ENCODE peak calls at places on chromosomes 5 and 9, in four cellular contexts. One of them, this sample, is unnamed.

GRCh38 chr5:176183321-176184074 is 54.7 kb upstream of the SIMC1 start:
- DNase-seq in IMR-90: no peak
- DNase-seq in GM12878: no peak
- DNase-seq in K562: no peak
- DNase-seq in this sample: no peak

GRCh38 chr5:88786217-88786560 is 96.8 kb downstream of the MEF2C start:
- DNase-seq in GM12878: no peak
- DNase-seq in K562: no peak
- DNase-seq in IMR-90: no peak
- DNase-seq in this sample: no peak

GRCh38 chr5:57577432-57578175 is 95.0 kb upstream of the ACTBL2 start:
- DNase-seq in K562: no peak
- DNase-seq in IMR-90: no peak
- DNase-seq in GM12878: no peak
- DNase-seq in this sample: no peak

GRCh38 chr9:132694144-132694543 is 23.9 kb downstream of the GTF3C4 start:
- DNase-seq in K562: peak; percentile 28
- DNase-seq in IMR-90: peak; percentile 25
- DNase-seq in GM12878: no peak
- DNase-seq in this sample: no peak

GRCh38 chr5:14036947-14037346 is 92.5 kb upstream of the DNAH5 start:
- DNase-seq in GM12878: no peak
- DNase-seq in IMR-90: peak; percentile 52
- DNase-seq in K562: no peak
- DNase-seq in this sample: peak; percentile 22

GRCh38 chr5:42655982-42656660 is 100.5 kb upstream of the CCDC152 start:
- DNase-seq in GM12878: no peak
- DNase-seq in IMR-90: no peak
- DNase-seq in K562: no peak
- DNase-seq in this sample: no peak

GRCh38 chr9:6414291-6414690 is 1.3 kb downstream of the UHRF2 start:
- DNase-seq in GM12878: no peak
- DNase-seq in K562: no peak
- DNase-seq in IMR-90: peak; percentile 50
- DNase-seq in this sample: no peak

GRCh38 chr9:91211919-91212318 is 149.8 kb downstream of the AUH start:
- DNase-seq in IMR-90: no peak
- DNase-seq in GM12878: no peak
- DNase-seq in K562: no peak
- DNase-seq in this sample: no peak

GRCh38 chr5:67300321-67300720 is 103.7 kb upstream of the CD180 start:
- DNase-seq in IMR-90: no peak
- DNase-seq in K562: no peak
- DNase-seq in GM12878: no peak
- DNase-seq in this sample: no peak

GRCh38 chr9:127856094-127856740 is 1.8 kb upstream of the ENG start:
- DNase-seq in K562: no peak
- DNase-seq in IMR-90: no peak
- DNase-seq in GM12878: no peak
- DNase-seq in this sample: no peak

GRCh38 chr9:127855522-127855921 is 1.1 kb upstream of the ENG start:
- DNase-seq in GM12878: no peak
- DNase-seq in K562: no peak
- DNase-seq in IMR-90: no peak
- DNase-seq in this sample: no peak

GRCh38 chr9:127857278-127857677 is 2.8 kb upstream of the ENG start:
- DNase-seq in IMR-90: no peak
- DNase-seq in K562: no peak
- DNase-seq in GM12878: no peak
- DNase-seq in this sample: no peak

GRCh38 chr9:127860260-127860659 is 5.8 kb upstream of the ENG start:
- DNase-seq in IMR-90: no peak
- DNase-seq in GM12878: no peak
- DNase-seq in K562: no peak
- DNase-seq in this sample: no peak

GRCh38 chr9:127858041-127858512 is 3.6 kb upstream of the ENG start:
- DNase-seq in K562: no peak
- DNase-seq in IMR-90: no peak
- DNase-seq in GM12878: no peak
- DNase-seq in this sample: no peak
- TF ChIP-seq RCOR1 in K562: no peak
- TF ChIP-seq RCOR1 in IMR-90: no peak
- TF ChIP-seq RCOR1 in GM12878: no peak
- TF ChIP-seq RCOR1 in this sample: no peak

DNA sequence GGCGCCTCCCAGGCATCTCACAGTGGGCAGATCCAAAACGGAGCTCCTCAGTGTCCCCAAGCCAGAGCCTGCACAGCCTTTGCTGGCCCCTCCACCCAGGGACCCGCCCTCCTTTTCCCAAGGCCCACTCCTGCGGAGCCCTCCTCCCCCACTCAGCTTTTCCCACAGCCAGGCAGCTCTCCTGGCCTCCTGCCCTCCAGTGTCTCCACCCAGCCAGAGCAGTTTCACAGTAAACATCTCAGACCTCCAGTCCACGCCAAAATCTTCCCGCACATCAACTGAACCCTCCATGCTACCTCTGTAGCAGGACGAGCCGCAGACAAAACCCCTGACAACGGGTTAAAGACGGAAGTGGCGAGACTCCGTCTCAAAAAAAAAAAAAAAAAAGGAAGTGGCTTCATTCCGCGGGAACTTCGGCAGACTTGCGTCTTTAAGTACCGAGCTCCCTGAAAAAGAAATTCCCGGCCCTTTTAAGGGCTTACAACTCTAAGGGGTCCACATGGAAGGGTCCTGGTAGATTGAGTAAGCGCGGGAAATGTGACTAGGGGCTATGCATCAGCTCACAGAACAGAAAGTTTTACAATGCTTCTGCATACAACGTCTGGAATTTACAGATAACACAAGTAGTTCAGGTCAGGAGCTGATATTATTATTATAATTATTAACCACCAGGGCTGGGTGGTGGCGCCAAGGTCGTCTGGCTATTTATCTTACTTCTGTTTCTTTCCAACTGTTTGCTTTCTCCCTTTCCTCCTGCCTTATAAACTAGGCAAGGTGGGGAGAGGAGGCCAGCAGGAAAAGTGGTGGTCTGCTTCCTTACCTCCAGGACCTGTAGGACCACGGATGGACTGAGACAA is 11.4 kb upstream of the GRIN1 start:
- DNase-seq in IMR-90: no peak
- DNase-seq in GM12878: no peak
- DNase-seq in K562: peak; percentile 43
- DNase-seq in this sample: peak; percentile 57
- H3K4me2 ChIP-seq in IMR-90: peak overlapping the region; percentile 35
- H3K4me2 ChIP-seq in GM12878: peak overlapping the region; percentile 91
- H3K4me2 ChIP-seq in K562: peak overlapping the region; percentile 100
- H3K4me2 ChIP-seq in this sample: peak overlapping the region; percentile 100

GRCh38 chr9:125985998-125986655 is 239.0 kb downstream of the PBX3 start:
- DNase-seq in K562: no peak
- DNase-seq in GM12878: no peak
- DNase-seq in IMR-90: no peak
- DNase-seq in this sample: no peak

GRCh38 chr9:125987420-125987819 is 240.2 kb downstream of the PBX3 start:
- DNase-seq in IMR-90: no peak
- DNase-seq in GM12878: no peak
- DNase-seq in K562: no peak
- DNase-seq in this sample: no peak

GRCh38 chr9:125988479-125989050 is 241.4 kb downstream of the PBX3 start:
- DNase-seq in K562: no peak
- DNase-seq in IMR-90: no peak
- DNase-seq in GM12878: no peak
- DNase-seq in this sample: no peak

GRCh38 chr9:125985142-125985997 is 238.2 kb downstream of the PBX3 start:
- DNase-seq in IMR-90: no peak
- DNase-seq in GM12878: no peak
- DNase-seq in K562: no peak
- DNase-seq in this sample: no peak

DNA sequence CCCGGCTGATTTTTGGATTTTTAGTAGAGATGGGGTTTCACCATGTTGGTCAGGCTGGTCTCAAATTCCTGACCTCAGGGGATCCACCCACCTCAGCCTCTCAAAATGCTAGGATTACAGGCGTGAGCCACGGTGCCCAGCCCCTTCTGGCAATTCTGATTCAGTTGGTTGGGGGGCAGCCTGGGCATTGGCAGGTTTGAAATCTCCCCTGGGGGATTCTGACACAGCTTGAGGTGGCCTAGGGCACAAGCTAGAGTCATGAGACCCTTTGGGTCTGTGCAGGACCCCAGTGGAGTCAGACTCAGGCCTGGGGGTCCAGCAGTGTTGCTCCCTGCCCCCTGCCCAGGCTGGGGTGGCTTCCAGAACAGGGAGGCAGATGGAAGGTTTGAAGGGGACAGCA is 239.8 kb downstream of the PBX3 start:
- DNase-seq in GM12878: no peak
- DNase-seq in K562: no peak
- DNase-seq in IMR-90: no peak
- DNase-seq in this sample: no peak
- TF ChIP-seq RCOR1 in GM12878: no peak
- TF ChIP-seq RCOR1 in K562: no peak
- TF ChIP-seq RCOR1 in IMR-90: no peak
- TF ChIP-seq RCOR1 in this sample: no peak

GRCh38 chr5:140877262-140877581 is 2.1 kb downstream of the PCDHA12 start:
- DNase-seq in GM12878: no peak
- DNase-seq in K562: no peak
- DNase-seq in IMR-90: no peak
- DNase-seq in this sample: no peak

GRCh38 chr5:140883373-140883772 is 1.4 kb downstream of the PCDHA13 start:
- DNase-seq in GM12878: no peak
- DNase-seq in IMR-90: no peak
- DNase-seq in K562: no peak
- DNase-seq in this sample: no peak

GRCh38 chr5:140883927-140884697 is 2.2 kb downstream of the PCDHA13 start:
- DNase-seq in GM12878: no peak
- DNase-seq in K562: no peak
- DNase-seq in IMR-90: no peak
- DNase-seq in this sample: no peak

GRCh38 chr5:140882591-140882899 is 621 bp downstream of the PCDHA13 start:
- DNase-seq in K562: no peak
- DNase-seq in GM12878: no peak
- DNase-seq in IMR-90: no peak
- DNase-seq in this sample: peak; percentile 46

GRCh38 chr5:140881889-140882590 is at the start of gene PCDHA13:
- DNase-seq in K562: no peak
- DNase-seq in GM12878: no peak
- DNase-seq in IMR-90: no peak
- DNase-seq in this sample: no peak
- H3K4me2 ChIP-seq in K562: no peak within 1 kb of the TSS
- H3K4me2 ChIP-seq in GM12878: no peak within 1 kb of the TSS
- H3K4me2 ChIP-seq in IMR-90: no peak within 1 kb of the TSS
- H3K4me2 ChIP-seq in this sample: no peak within 1 kb of the TSS

DNA sequence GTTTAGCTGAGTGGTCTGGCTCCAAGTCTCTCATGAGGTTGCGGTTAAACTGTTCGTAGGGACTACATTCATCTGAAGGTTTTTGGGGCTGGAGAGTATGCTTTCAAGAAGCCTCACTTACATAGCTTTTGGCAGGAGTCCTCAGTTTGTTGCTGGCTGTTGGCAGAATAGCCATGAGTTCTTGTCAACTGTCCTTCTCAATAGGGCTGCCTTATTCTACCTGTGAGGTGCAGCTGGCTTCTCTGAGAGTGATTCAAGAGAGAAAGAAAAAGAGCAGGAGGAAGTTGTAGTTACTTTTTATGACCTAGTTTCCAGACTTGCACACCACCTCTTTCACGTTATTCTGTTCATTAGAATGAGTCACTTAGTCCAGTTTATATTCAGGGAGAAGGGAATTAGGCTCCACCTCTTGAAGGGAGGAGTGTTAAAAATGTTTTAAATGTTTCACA is 33.2 kb downstream of the YTHDC2 start:
- DNase-seq in K562: no peak
- DNase-seq in GM12878: no peak
- DNase-seq in IMR-90: peak; percentile 79
- DNase-seq in this sample: no peak
- TF ChIP-seq RCOR1 in K562: no peak
- TF ChIP-seq RCOR1 in GM12878: no peak
- TF ChIP-seq RCOR1 in IMR-90: no peak
- TF ChIP-seq RCOR1 in this sample: no peak

GRCh38 chr9:130845901-130846381 is 10.9 kb downstream of the ABL1 start:
- DNase-seq in IMR-90: peak; percentile 93
- DNase-seq in K562: peak; percentile 96
- DNase-seq in GM12878: no peak
- DNase-seq in this sample: peak; percentile 54

GRCh38 chr9:130852801-130853200 is 17.7 kb downstream of the ABL1 start:
- DNase-seq in GM12878: no peak
- DNase-seq in K562: no peak
- DNase-seq in IMR-90: no peak
- DNase-seq in this sample: no peak

GRCh38 chr9:130846487-130847305 is 11.6 kb downstream of the ABL1 start:
- DNase-seq in IMR-90: peak; percentile 80
- DNase-seq in GM12878: no peak
- DNase-seq in K562: no peak
- DNase-seq in this sample: peak; percentile 64

GRCh38 chr9:130847306-130848217 is 12.5 kb downstream of the ABL1 start:
- DNase-seq in K562: no peak
- DNase-seq in IMR-90: peak; percentile 100
- DNase-seq in GM12878: no peak
- DNase-seq in this sample: peak; percentile 90

DNA sequence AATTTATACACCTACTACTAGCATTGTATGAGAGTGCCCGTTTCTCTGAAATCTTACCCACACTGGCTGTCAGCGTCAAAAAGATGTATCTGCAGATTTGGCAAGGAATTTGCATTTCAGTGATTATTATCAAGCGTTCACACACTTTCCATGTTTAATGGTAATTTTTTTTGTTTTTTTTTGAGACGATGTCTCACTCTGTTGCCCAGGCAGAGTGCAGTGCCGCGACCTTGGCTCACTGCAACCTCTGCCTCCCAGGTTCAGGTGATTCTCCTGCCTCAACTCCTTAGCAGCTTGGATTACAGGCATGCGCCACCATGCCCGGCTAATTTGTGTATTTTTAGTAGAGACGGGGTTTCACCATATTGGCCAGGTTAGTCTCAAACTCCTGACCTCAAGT is 14.3 kb downstream of the ABL1 start:
- DNase-seq in IMR-90: no peak
- DNase-seq in K562: no peak
- DNase-seq in GM12878: no peak
- DNase-seq in this sample: no peak
- H3K4me2 ChIP-seq in IMR-90: no peak overlapping the region
- H3K4me2 ChIP-seq in K562: no peak overlapping the region
- H3K4me2 ChIP-seq in GM12878: no peak overlapping the region
- H3K4me2 ChIP-seq in this sample: no peak overlapping the region

This sample was measured in A549.